ENCODE peak calls at places on chromosomes 7 and 10, in four cellular contexts. One of them, this sample, is unnamed.

GRCh38 chr7:68964060-68964459 is 634.2 kb upstream of the AUTS2 start:
- DNase-seq in NCI-H1105: no peak
- DNase-seq in astrocyte of the spinal cord: peak; percentile 13
- DNase-seq in mucosa of descending colon: no peak
- DNase-seq in this sample: no peak

GRCh38 chr7:68414631-68415425 is 1183.4 kb upstream of the AUTS2 start:
- DNase-seq in NCI-H1105: no peak
- DNase-seq in astrocyte of the spinal cord: no peak
- DNase-seq in mucosa of descending colon: no peak
- DNase-seq in this sample: no peak

GRCh38 chr7:137146552-137146961 is 197.0 kb downstream of the PTN start:
- DNase-seq in NCI-H1105: no peak
- DNase-seq in astrocyte of the spinal cord: peak; percentile 94
- DNase-seq in mucosa of descending colon: no peak
- DNase-seq in this sample: no peak

GRCh38 chr7:26699761-26700160 is 164.6 kb downstream of the SKAP2 start:
- DNase-seq in NCI-H1105: no peak
- DNase-seq in astrocyte of the spinal cord: no peak
- DNase-seq in mucosa of descending colon: no peak
- DNase-seq in this sample: no peak

GRCh38 chr10:70757856-70758255 is 27.3 kb downstream of the TBATA start:
- DNase-seq in NCI-H1105: no peak
- DNase-seq in astrocyte of the spinal cord: no peak
- DNase-seq in mucosa of descending colon: no peak
- DNase-seq in this sample: no peak

GRCh38 chr7:86708334-86708733 is 64.6 kb downstream of the GRM3 start:
- DNase-seq in NCI-H1105: peak; percentile 65
- DNase-seq in astrocyte of the spinal cord: no peak
- DNase-seq in mucosa of descending colon: no peak
- DNase-seq in this sample: no peak

GRCh38 chr10:95077556-95077955 is 8.3 kb upstream of the CYP2C8 start:
- DNase-seq in NCI-H1105: no peak
- DNase-seq in astrocyte of the spinal cord: no peak
- DNase-seq in mucosa of descending colon: no peak
- DNase-seq in this sample: no peak

GRCh38 chr7:103914147-103914899 is 75.1 kb downstream of the RELN start:
- DNase-seq in NCI-H1105: no peak
- DNase-seq in astrocyte of the spinal cord: peak; percentile 26
- DNase-seq in mucosa of descending colon: no peak
- DNase-seq in this sample: no peak